ENCODE peak calls at places on chromosome 9, in six cellular contexts. J is Peyer's patch, X is uterus, I is tibial nerve, Y is IMR-90, V is ovary. H is an unnamed sample.

GRCh38 chr9:96686638-96687335 is 31.7 kb upstream of the PRXL2C start:
- DNase-seq in Y (peak), V (peak), I (peak), X (peak), J (peak), H (peak)

GRCh38 chr9:77679088-77679487 is 31.0 kb upstream of the GNA14 start:
- DNase-seq in J (no peak), Y (no peak), V (no peak), X (no peak), I (no peak), H (no peak)

GRCh38 chr9:19922476-19923118 is 133.8 kb upstream of the SLC24A2 start:
- DNase-seq in I (no peak), J (no peak), Y (peak), V (peak), X (peak), H (no peak)

GRCh38 chr9:127129718-127130085 is 7.3 kb upstream of the ANGPTL2 start:
- DNase-seq in I (no peak), X (no peak), J (no peak), V (peak), Y (no peak), H (no peak)

GRCh38 chr9:124449381-124450151 is 685 bp upstream of the ADGRD2 start:
- DNase-seq in Y (no peak), V (no peak), X (no peak), I (no peak), J (no peak), H (no peak)

GRCh38 chr9:77588319-77588937 is 59.7 kb downstream of the GNA14 start:
- DNase-seq in Y (peak), V (no peak), X (no peak), J (no peak), I (no peak), H (no peak)

GRCh38 chr9:108473209-108474112 is 382.3 kb downstream of the ACTL7B start:
- DNase-seq in V (no peak), X (peak), I (no peak), J (no peak), Y (peak), H (no peak)

GRCh38 chr9:108860354-108860753 is 1.7 kb upstream of the ACTL7A start:
- DNase-seq in J (no peak), Y (peak), I (no peak), X (no peak), V (no peak), H (no peak)

GRCh38 chr9:15512889-15513288 is 2.1 kb upstream of the PSIP1 start:
- DNase-seq in J (no peak), Y (no peak), V (no peak), X (no peak), I (no peak), H (no peak)

GRCh38 chr9:32867601-32868204 is 84.4 kb downstream of the TMEM215 start:
- DNase-seq in I (no peak), J (no peak), Y (no peak), V (no peak), X (no peak), H (no peak)

GRCh38 chr9:113558632-113559502 is 95.3 kb downstream of the RGS3 start:
- DNase-seq in X (peak), Y (peak), V (peak), I (peak), J (peak), H (peak)

GRCh38 chr9:2157277-2158105 is 142.3 kb downstream of the SMARCA2 start:
- DNase-seq in I (no peak), V (peak), X (peak), Y (peak), J (no peak), H (peak)

GRCh38 chr9:2155966-2156365 is 140.8 kb downstream of the SMARCA2 start:
- DNase-seq in X (no peak), V (no peak), J (no peak), Y (no peak), I (no peak), H (no peak)

GRCh38 chr9:2158729-2159128 is 143.6 kb downstream of the SMARCA2 start:
- DNase-seq in Y (no peak), X (no peak), I (no peak), J (no peak), V (no peak), H (no peak)

GRCh38 chr9:2159521-2160417 is 144.6 kb downstream of the SMARCA2 start:
- DNase-seq in X (no peak), J (no peak), V (no peak), Y (peak), I (no peak), H (no peak)

DNA sequence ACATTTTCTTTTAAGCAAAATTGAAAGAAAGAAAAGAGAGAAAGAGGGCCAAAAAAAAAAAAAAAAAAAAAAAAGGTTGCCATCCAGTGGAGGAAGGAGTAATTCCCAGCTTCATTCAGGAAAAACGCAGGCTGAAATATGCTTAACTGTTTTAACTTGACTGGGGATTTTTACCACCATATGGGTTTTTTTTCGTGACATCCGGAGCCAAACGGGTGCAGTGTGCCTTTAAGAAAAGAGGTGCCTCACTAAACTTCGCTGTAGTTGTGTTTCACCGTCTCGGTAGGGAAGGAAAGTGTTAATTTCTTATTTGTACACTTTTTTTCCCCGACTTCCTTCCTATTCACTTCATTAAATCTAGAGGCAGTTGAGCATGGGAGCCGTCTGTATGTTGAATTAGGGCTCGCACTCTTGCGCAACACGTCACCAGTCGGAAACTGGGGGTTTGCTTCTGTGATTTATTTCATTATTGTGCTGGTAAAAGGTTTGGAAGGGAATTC is 143.0 kb downstream of the SMARCA2 start:
- DNase-seq in J (no peak), V (peak), Y (peak), I (peak), X (peak), H (peak)
- TF ChIP-seq POLR2A in J (no peak), V (no peak), Y (no peak), I (no peak), X (no peak), H (no peak)

GRCh38 chr9:137253717-137254623 is 1.2 kb upstream of the NELFB start:
- DNase-seq in X (no peak), J (peak), I (no peak), Y (no peak), V (no peak), H (no peak)

GRCh38 chr9:137256362-137256761 is 1.2 kb downstream of the NELFB start:
- DNase-seq in V (no peak), X (no peak), Y (no peak), J (no peak), I (no peak), H (no peak)

GRCh38 chr9:137256839-137257238 is 1.7 kb downstream of the NELFB start:
- DNase-seq in X (no peak), Y (no peak), J (no peak), I (no peak), V (no peak), H (no peak)

GRCh38 chr9:137255448-137256114 is 454 bp downstream of the NELFB start:
- DNase-seq in X (no peak), J (no peak), Y (no peak), V (no peak), I (no peak), H (no peak)

GRCh38 chr9:137254624-137255447 is at the start of gene NELFB:
- DNase-seq in X (peak), I (peak), J (peak), Y (peak), V (peak), H (peak)
- TF ChIP-seq CTCF in X (no peak), I (peak), J (peak), Y (peak), V (no peak), H (no peak)

DNA sequence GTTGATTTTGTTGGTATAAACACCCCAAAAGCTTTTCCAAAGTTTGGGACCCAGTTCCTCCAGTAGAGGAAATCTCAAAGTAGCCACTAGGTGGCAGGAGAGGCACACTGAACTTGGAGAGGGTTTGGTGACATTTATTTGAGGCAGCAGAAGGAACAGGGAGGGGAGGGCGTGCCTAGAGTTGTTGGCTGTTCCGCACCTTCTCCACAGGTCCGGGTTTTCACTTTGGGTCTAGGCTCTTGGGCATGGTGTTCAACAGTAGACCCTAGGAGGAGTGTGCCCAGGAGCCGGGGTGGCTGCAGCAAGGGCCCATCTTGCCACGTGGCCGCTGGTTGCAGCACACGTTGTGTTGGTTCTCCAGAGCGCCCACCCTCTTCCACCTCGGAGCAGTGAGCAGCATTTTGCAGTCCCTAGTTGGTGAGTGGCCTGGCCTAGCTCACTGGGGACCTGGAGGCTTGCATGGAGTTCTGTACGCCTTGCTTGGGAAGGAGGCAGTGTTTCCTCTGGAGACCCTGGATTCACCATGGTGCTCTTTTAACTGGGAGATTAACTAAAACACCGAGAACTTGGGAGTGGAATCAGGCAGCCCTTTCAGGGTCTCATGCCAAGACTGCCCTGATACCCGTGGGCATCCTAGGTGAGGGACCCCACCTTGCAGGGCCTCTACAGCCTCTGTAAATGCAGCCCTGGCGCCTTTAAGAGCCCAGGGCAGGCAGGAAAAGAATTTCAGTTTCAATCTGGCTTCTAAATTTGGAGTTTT is 28.2 kb downstream of the PTPA start:
- DNase-seq in Y (peak), J (peak), V (peak), I (peak), X (peak), H (peak)
- H3K4me3 ChIP-seq in Y (peak), J (peak), V (peak), I (peak), X (peak), H (no peak)

DNA sequence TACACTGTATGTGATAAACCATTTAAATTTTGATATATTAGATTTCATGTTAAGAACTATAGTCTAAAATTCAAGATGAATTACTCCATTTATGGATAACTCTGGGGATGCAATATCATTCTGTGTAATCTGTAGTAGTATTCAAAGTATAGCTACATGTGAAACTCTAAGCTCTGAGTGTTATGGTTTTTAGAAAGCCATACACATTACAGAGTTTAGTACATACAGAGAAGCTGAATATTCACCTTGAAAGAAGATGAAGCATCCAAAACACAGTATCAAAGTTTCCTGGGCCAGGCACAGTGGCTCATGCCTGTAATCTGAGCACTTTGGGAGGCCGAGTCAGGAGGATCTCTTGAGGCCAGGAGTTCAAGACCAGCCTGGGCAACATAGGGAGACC is 25.0 kb downstream of the ABHD17B start:
- DNase-seq in V (no peak), Y (no peak), I (no peak), X (no peak), J (no peak), H (no peak)
- TF ChIP-seq POLR2A in V (no peak), Y (no peak), I (no peak), X (no peak), J (no peak), H (no peak)

DNA sequence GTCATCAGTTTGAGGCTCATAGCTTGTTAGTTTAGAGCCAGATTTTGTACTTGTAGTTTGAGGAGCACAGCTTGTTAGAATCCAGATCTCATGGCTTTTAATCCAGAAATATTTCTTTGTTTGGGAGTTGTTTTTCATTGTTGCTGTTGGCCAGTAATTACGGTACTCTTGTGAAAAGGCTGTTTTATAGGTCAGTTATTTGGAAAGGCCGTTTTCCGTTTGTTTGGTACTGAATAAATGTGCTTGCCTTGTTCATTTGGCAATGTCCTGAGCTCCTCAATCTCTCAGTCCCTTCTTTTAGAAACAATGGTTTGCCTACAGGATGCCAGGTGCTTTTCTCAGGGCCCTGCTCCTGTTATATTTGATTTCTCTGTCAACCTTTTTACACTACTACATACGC is 4.5 kb upstream of the MOB3B start:
- DNase-seq in J (no peak), Y (no peak), X (no peak), I (no peak), V (no peak), H (no peak)
- TF ChIP-seq CTCF in J (no peak), Y (no peak), X (no peak), I (no peak), V (no peak), H (no peak)

GRCh38 chr9:14346826-14347407 is 33.0 kb upstream of the NFIB start:
- DNase-seq in V (no peak), Y (no peak), X (no peak), I (no peak), J (no peak), H (no peak)

GRCh38 chr9:14347408-14348224 is 33.7 kb upstream of the NFIB start:
- DNase-seq in X (peak), V (peak), I (no peak), J (peak), Y (no peak), H (peak)

GRCh38 chr9:14345586-14346237 is 31.8 kb upstream of the NFIB start:
- DNase-seq in Y (no peak), X (no peak), V (no peak), I (no peak), J (no peak), H (no peak)

GRCh38 chr9:14344846-14345585 is 31.1 kb upstream of the NFIB start:
- DNase-seq in J (no peak), I (no peak), V (no peak), X (no peak), Y (no peak), H (no peak)

GRCh38 chr9:14346301-14346721 is 32.4 kb upstream of the NFIB start:
- DNase-seq in Y (no peak), V (no peak), X (no peak), J (peak), I (no peak), H (no peak)
- H3K4me3 ChIP-seq in Y (no peak), V (no peak), X (no peak), J (peak), I (no peak), H (no peak)

H was measured in lower leg skin.